ENCODE peak calls at places on chromosomes 16 and 17, in five cellular contexts. A is occipital lobe, O is NCI-H1436, W is EL, T is smooth muscle cell of the brain vasculature. R is an unnamed sample.

GRCh38 chr17:47935961-47936360 is 5.4 kb upstream of the PNPO start:
- DNase-seq in W (peak), A (no peak), T (no peak), O (no peak), R (no peak)

GRCh38 chr17:3892095-3892998 is 506 bp downstream of the CAMKK1 start:
- DNase-seq in O (peak), A (peak), T (no peak), W (peak), R (no peak)

GRCh38 chr16:48053346-48053745 is 102.4 kb downstream of the ABCC12 start:
- DNase-seq in W (peak), O (no peak), A (no peak), T (peak), R (no peak)

GRCh38 chr17:6244253-6244652 is 174.1 kb downstream of the WSCD1 start:
- DNase-seq in W (no peak), T (no peak), O (no peak), A (no peak), R (no peak)

GRCh38 chr16:4089251-4089810 is 26.9 kb downstream of the ADCY9 start:
- DNase-seq in A (no peak), W (no peak), O (no peak), T (no peak), R (no peak)

GRCh38 chr17:81132770-81133723 is 32.3 kb upstream of the PVALEF start:
- DNase-seq in A (no peak), W (no peak), T (no peak), O (no peak), R (no peak)

GRCh38 chr16:55443855-55444254 is 35.1 kb upstream of the MMP2 start:
- DNase-seq in O (no peak), W (no peak), A (no peak), T (no peak), R (no peak)

GRCh38 chr17:63402808-63403207 is 43.3 kb downstream of the CYB561 start:
- DNase-seq in A (no peak), T (no peak), W (peak), O (no peak), R (no peak)

GRCh38 chr17:43880420-43880991 is 26.8 kb downstream of the MPP2 start:
- DNase-seq in A (no peak), T (no peak), O (peak), W (peak), R (no peak)

GRCh38 chr17:41301204-41301790 is 1.4 kb downstream of the KRTAP29-1 start:
- DNase-seq in A (no peak), O (no peak), T (no peak), W (no peak), R (no peak)

GRCh38 chr16:84599528-84600202 is 18.2 kb downstream of the COTL1 start:
- DNase-seq in T (peak), W (peak), A (peak), O (no peak), R (peak)

GRCh38 chr16:57998484-57998883 is 2.0 kb downstream of the ZNF319 start:
- DNase-seq in A (no peak), T (no peak), O (no peak), W (no peak), R (no peak)

GRCh38 chr17:4881761-4882555 is 17.4 kb upstream of the C17orf107 start:
- DNase-seq in T (no peak), W (peak), A (no peak), O (peak), R (no peak)

GRCh38 chr17:83200231-83200699 is 120.9 kb downstream of the METRNL start:
- DNase-seq in O (no peak), W (peak), A (no peak), T (no peak), R (no peak)

GRCh38 chr17:58325289-58325726 is 3.3 kb downstream of the TSPOAP1 start:
- DNase-seq in W (no peak), O (peak), T (no peak), A (no peak), R (no peak)

GRCh38 chr16:23670137-23670776 is 8.4 kb upstream of the PLK1 start:
- DNase-seq in W (peak), T (no peak), A (no peak), O (no peak), R (no peak)

GRCh38 chr16:19128454-19129210 is 14.9 kb downstream of the ITPRIPL2 start:
- DNase-seq in W (no peak), A (no peak), O (no peak), T (no peak), R (no peak)